ENCODE peak calls at places on chromosomes 2 and 18, in seven cellular contexts. W is adrenal gland; Z is NCI-H524; E is activated naive CD4-positive, alpha-beta T cell treated with anti-CD3 and anti-CD28 coated beads, Interleukin-2, amount 10 ng/mL, durations not matched to agents 7 days and 5 days; A is H54; P is stimulated activated effector memory CD8-positive, alpha-beta T cell treated with anti-CD3 and anti-CD28 coated beads, Interleukin-12 subunit alpha, Interleukin-12 subunit beta, amount 100 ng/mL, for 72 hours; G is IMR-90. N is an unnamed sample.

GRCh38 chr2:207944334-207944733 is 81.0 kb downstream of the PLEKHM3 start:
- DNase-seq in A (no peak), Z (no peak), W (no peak), P (no peak), E (no peak), G (no peak), N (no peak)

GRCh38 chr2:213187386-213187785 is 36.0 kb upstream of the IKZF2 start:
- DNase-seq in G (peak), Z (no peak), W (no peak), P (no peak), E (no peak), A (no peak), N (no peak)

GRCh38 chr2:20224716-20225293 is at the start of gene SDC1:
- DNase-seq in Z (peak), E (no peak), A (peak), G (peak), W (peak), P (no peak), N (peak)

GRCh38 chr2:33457588-33458247 is 18.7 kb upstream of the RASGRP3 start:
- DNase-seq in E (no peak), P (no peak), G (no peak), Z (no peak), W (no peak), A (no peak), N (peak)

GRCh38 chr2:6071536-6071935 is 379.4 kb downstream of the SOX11 start:
- DNase-seq in Z (no peak), E (no peak), W (no peak), P (no peak), A (no peak), G (no peak), N (no peak)

GRCh38 chr2:238848941-238849853 is 1.3 kb downstream of the TWIST2 start:
- DNase-seq in A (no peak), P (peak), E (no peak), Z (no peak), G (no peak), W (no peak), N (no peak)

GRCh38 chr2:237894986-237895543 is 35.6 kb downstream of the RAMP1 start:
- DNase-seq in E (no peak), P (no peak), W (no peak), G (no peak), A (no peak), Z (no peak), N (no peak)

GRCh38 chr2:158501301-158501700 is 44.5 kb downstream of the PKP4 start:
- DNase-seq in G (no peak), W (no peak), Z (peak), E (no peak), A (no peak), P (no peak), N (peak)

GRCh38 chr2:233819884-233820765 is 34.2 kb downstream of the HJURP start:
- DNase-seq in A (no peak), Z (no peak), W (no peak), P (no peak), G (no peak), E (peak), N (no peak)

GRCh38 chr2:180077295-180077906 is 70.3 kb upstream of the CWC22 start:
- DNase-seq in G (peak), P (no peak), E (no peak), Z (no peak), A (no peak), W (no peak), N (no peak)

GRCh38 chr18:72104851-72105250 is 439.3 kb downstream of the CBLN2 start:
- DNase-seq in Z (no peak), E (no peak), G (no peak), W (no peak), P (no peak), A (no peak), N (no peak)

GRCh38 chr2:39898934-39899333 is 119.9 kb upstream of the THUMPD2 start:
- DNase-seq in W (no peak), G (no peak), A (no peak), E (no peak), Z (no peak), P (no peak), N (no peak)

GRCh38 chr18:76437011-76437410 is 58.0 kb downstream of the ZNF516 start:
- DNase-seq in W (peak), P (no peak), G (no peak), A (no peak), E (no peak), Z (no peak), N (no peak)

GRCh38 chr2:206955253-206955652 is 15.9 kb downstream of the CPO start:
- DNase-seq in W (no peak), A (no peak), P (no peak), Z (no peak), G (no peak), E (no peak), N (no peak)

GRCh38 chr2:151287513-151288250 is 1.8 kb downstream of the NMI start:
- DNase-seq in A (no peak), Z (no peak), E (no peak), P (no peak), G (no peak), W (no peak), N (no peak)

GRCh38 chr2:132656213-132656612 is 13.8 kb downstream of the LYPD1 start:
- DNase-seq in A (no peak), W (no peak), Z (no peak), E (no peak), P (no peak), G (peak), N (no peak)

GRCh38 chr2:60554649-60555065 is 1.2 kb upstream of the BCL11A start:
- DNase-seq in A (peak), P (no peak), Z (peak), E (no peak), G (no peak), W (no peak), N (no peak)

GRCh38 chr18:11149441-11150270 is at the start of gene PIEZO2:
- DNase-seq in E (no peak), G (peak), A (peak), Z (peak), W (peak), P (no peak), N (peak)

GRCh38 chr2:182167882-182168281 is 182.2 kb downstream of the PPP1R1C start:
- DNase-seq in Z (no peak), W (no peak), G (no peak), P (no peak), A (no peak), E (no peak), N (no peak)

GRCh38 chr2:138752231-138752956 is 27.8 kb downstream of the NXPH2 start:
- DNase-seq in W (no peak), Z (no peak), P (no peak), A (no peak), E (no peak), G (peak), N (no peak)

GRCh38 chr2:21422050-21422449 is 298.3 kb downstream of the TDRD15 start:
- DNase-seq in E (peak), P (no peak), A (peak), G (peak), Z (peak), W (peak), N (peak)

GRCh38 chr2:210392469-210392881 is 77.5 kb upstream of the MYL1 start:
- DNase-seq in E (no peak), P (no peak), A (no peak), W (no peak), Z (no peak), G (no peak), N (no peak)

GRCh38 chr2:54997826-54998225 is 52.4 kb downstream of the RTN4 start:
- DNase-seq in G (no peak), Z (no peak), W (no peak), A (no peak), E (no peak), P (no peak), N (no peak)

GRCh38 chr2:162697111-162697510 is 141.5 kb downstream of the KCNH7 start:
- DNase-seq in G (no peak), W (no peak), A (no peak), E (no peak), Z (no peak), P (no peak), N (no peak)

GRCh38 chr2:43803113-43803512 is 29.3 kb downstream of the DYNC2LI1 start:
- DNase-seq in Z (no peak), G (peak), E (no peak), P (no peak), A (no peak), W (no peak), N (no peak)

GRCh38 chr2:209517436-209517835 is 93.6 kb downstream of the MAP2 start:
- DNase-seq in E (no peak), W (no peak), Z (no peak), G (no peak), A (no peak), P (no peak), N (no peak)

GRCh38 chr2:28624798-28625701 is 126.6 kb upstream of the PPP1CB start:
- DNase-seq in P (peak), W (peak), A (no peak), G (peak), E (peak), Z (no peak), N (peak)

GRCh38 chr2:241813806-241814570 is 5.0 kb downstream of the NEU4 start:
- DNase-seq in G (no peak), A (no peak), W (no peak), P (peak), Z (no peak), E (no peak), N (peak)

GRCh38 chr2:105919826-105920225 is 175.1 kb downstream of the NCK2 start:
- DNase-seq in G (peak), Z (no peak), A (no peak), P (peak), E (peak), W (no peak), N (no peak)

GRCh38 chr2:241764272-241765241 is 12.1 kb upstream of the GAL3ST2 start:
- DNase-seq in Z (no peak), P (no peak), E (peak), W (peak), A (no peak), G (no peak), N (no peak)

GRCh38 chr2:220893411-220893810 is 678.7 kb downstream of the EPHA4 start:
- DNase-seq in E (no peak), P (no peak), W (no peak), G (no peak), Z (peak), A (no peak), N (no peak)

GRCh38 chr2:152251811-152252210 is 76.2 kb upstream of the STAM2 start:
- DNase-seq in W (no peak), P (no peak), Z (peak), G (no peak), A (no peak), E (no peak), N (no peak)

GRCh38 chr2:126513033-126513432 is 142.9 kb upstream of the GYPC start:
- DNase-seq in E (no peak), Z (no peak), W (no peak), P (peak), G (peak), A (no peak), N (no peak)

GRCh38 chr2:141554810-141555209 is 576.0 kb downstream of the LRP1B start:
- DNase-seq in P (no peak), E (no peak), A (no peak), G (peak), W (no peak), Z (peak), N (no peak)

N was measured in right lobe of liver.